ENCODE peak calls at places on chromosomes 7 and 10, in seven cellular contexts. Q is Panc1, B is HCT116, C is H1, X is SK-N-SH, L is GM12878, R is K562. D is an unnamed sample.

GRCh38 chr10:67492317-67493019 is 203.5 kb downstream of the CTNNA3 start:
- DNase-seq in B (no peak), L (no peak), Q (no peak), R (no peak), X (no peak), C (no peak), D (no peak)

GRCh38 chr10:50350366-50350765 is 99.0 kb upstream of the ASAH2 start:
- DNase-seq in B (no peak), X (no peak), R (no peak), Q (no peak), L (no peak), C (no peak), D (no peak)

GRCh38 chr10:75209325-75210192 is 1.0 kb upstream of the VDAC2 start:
- DNase-seq in B (no peak), C (no peak), X (peak), L (peak), Q (no peak), R (peak), D (no peak)

GRCh38 chr10:47371629-47372485 is 12.2 kb downstream of the ZNF488 start:
- DNase-seq in Q (no peak), L (no peak), X (peak), C (peak), R (no peak), B (no peak), D (no peak)

GRCh38 chr10:129123428-129123827 is 343.6 kb upstream of the MGMT start:
- DNase-seq in X (no peak), C (no peak), B (no peak), Q (no peak), R (no peak), L (no peak), D (no peak)

GRCh38 chr10:124565565-124566221 is 104.1 kb downstream of the LHPP start:
- DNase-seq in B (peak), R (peak), C (peak), X (no peak), Q (no peak), L (no peak), D (peak)

GRCh38 chr7:117674617-117675016 is 194.8 kb downstream of the CFTR start:
- DNase-seq in L (no peak), X (no peak), B (no peak), C (no peak), Q (no peak), R (no peak), D (no peak)

GRCh38 chr10:5589963-5590511 is 65.3 kb downstream of the CALML3 start:
- DNase-seq in Q (no peak), R (peak), X (no peak), B (no peak), L (no peak), C (no peak), D (no peak)

GRCh38 chr10:102726274-102726673 is 11.8 kb downstream of the SFXN2 start:
- DNase-seq in R (no peak), L (no peak), B (no peak), C (no peak), Q (no peak), X (no peak), D (no peak)

GRCh38 chr7:91416485-91416884 is 152.3 kb downstream of the FZD1 start:
- DNase-seq in B (no peak), R (no peak), L (no peak), X (no peak), C (no peak), Q (no peak), D (no peak)

GRCh38 chr7:64744680-64745079 is 49.5 kb upstream of the ZNF138 start:
- DNase-seq in C (no peak), R (no peak), L (no peak), Q (no peak), X (no peak), B (no peak), D (no peak)

GRCh38 chr7:2821161-2821841 is 22.8 kb downstream of the GNA12 start:
- DNase-seq in R (no peak), L (peak), B (no peak), Q (no peak), C (no peak), X (peak), D (no peak)

GRCh38 chr10:88385601-88386203 is 197.4 kb downstream of the RNLS start:
- DNase-seq in X (no peak), C (no peak), L (peak), Q (no peak), R (no peak), B (peak), D (peak)

GRCh38 chr10:131206136-131206995 is 105.2 kb downstream of the TCERG1L start:
- DNase-seq in X (no peak), C (peak), Q (no peak), B (no peak), R (no peak), L (no peak), D (no peak)

GRCh38 chr7:135858851-135859250 is 110.2 kb upstream of the FAM180A start:
- DNase-seq in B (no peak), X (no peak), L (no peak), C (no peak), R (no peak), Q (no peak), D (no peak)

GRCh38 chr7:45153238-45153637 is 4.4 kb upstream of the RAMP3 start:
- DNase-seq in L (no peak), C (no peak), B (no peak), R (peak), X (no peak), Q (no peak), D (no peak)

GRCh38 chr7:159064816-159065130 is 79.9 kb downstream of the VIPR2 start:
- DNase-seq in B (no peak), Q (no peak), R (peak), C (no peak), X (no peak), L (no peak), D (no peak)

GRCh38 chr7:98978672-98979071 is 100.3 kb downstream of the TRRAP start:
- DNase-seq in C (no peak), L (no peak), B (no peak), X (no peak), R (no peak), Q (no peak), D (no peak)

GRCh38 chr7:87328281-87328680 is 17.2 kb upstream of the CROT start:
- DNase-seq in R (no peak), L (no peak), C (no peak), B (peak), Q (no peak), X (no peak), D (no peak)

GRCh38 chr7:108181073-108181985 is 51.2 kb upstream of the LAMB4 start:
- DNase-seq in X (peak), C (peak), Q (peak), R (peak), L (peak), B (peak), D (peak)

GRCh38 chr10:121910673-121911420 is 17.0 kb downstream of the ATE1 start:
- DNase-seq in L (no peak), R (no peak), C (no peak), B (no peak), Q (no peak), X (no peak), D (no peak)

GRCh38 chr10:114261116-114261515 is 22.1 kb downstream of the VWA2 start:
- DNase-seq in B (no peak), Q (no peak), L (no peak), R (no peak), C (no peak), X (no peak), D (no peak)

GRCh38 chr7:117283371-117283770 is 39.5 kb downstream of the WNT2 start:
- DNase-seq in R (no peak), B (no peak), Q (no peak), L (no peak), X (no peak), C (no peak), D (no peak)

GRCh38 chr7:55247466-55247865 is 117.7 kb upstream of the LANCL2 start:
- DNase-seq in L (no peak), C (no peak), Q (no peak), B (no peak), X (no peak), R (no peak), D (no peak)

GRCh38 chr7:102412548-102412947 is 16.4 kb downstream of the PRKRIP1 start:
- DNase-seq in X (peak), L (no peak), B (no peak), C (peak), Q (no peak), R (peak), D (no peak)

GRCh38 chr7:112286294-112287086 is 80.0 kb downstream of the ZNF277 start:
- DNase-seq in R (no peak), C (no peak), Q (no peak), B (no peak), X (peak), L (peak), D (no peak)

GRCh38 chr7:48094861-48095293 is 5.8 kb downstream of the UPP1 start:
- DNase-seq in X (no peak), C (no peak), L (no peak), Q (no peak), B (no peak), R (no peak), D (no peak)

GRCh38 chr10:130466271-130466997 is 330.2 kb downstream of the GLRX3 start:
- DNase-seq in C (peak), L (no peak), X (no peak), B (no peak), Q (no peak), R (no peak), D (no peak)

GRCh38 chr7:4268040-4268965 is 413.8 kb upstream of the FOXK1 start:
- DNase-seq in X (no peak), L (no peak), Q (no peak), B (no peak), C (peak), R (no peak), D (no peak)

GRCh38 chr10:104120061-104120460 is 1.9 kb upstream of the SFR1 start:
- DNase-seq in Q (no peak), X (no peak), C (no peak), B (no peak), L (no peak), R (no peak), D (no peak)

GRCh38 chr7:117014673-117015133 is 61.4 kb downstream of the ST7 start:
- DNase-seq in L (no peak), X (peak), Q (no peak), B (no peak), R (peak), C (no peak), D (no peak)

GRCh38 chr10:128018236-128018635 is 108.0 kb downstream of the MKI67 start:
- DNase-seq in R (no peak), X (no peak), Q (no peak), L (no peak), B (no peak), C (no peak), D (no peak)

GRCh38 chr7:98423043-98423442 is 22.2 kb upstream of the BAIAP2L1 start:
- DNase-seq in Q (no peak), R (peak), C (no peak), B (peak), L (no peak), X (peak), D (peak)

GRCh38 chr7:50787825-50788224 is 5.1 kb upstream of the GRB10 start:
- DNase-seq in L (no peak), X (no peak), B (no peak), Q (no peak), C (no peak), R (no peak), D (no peak)

GRCh38 chr7:31214751-31215150 is 125.8 kb downstream of the NEUROD6 start:
- DNase-seq in X (no peak), L (no peak), Q (no peak), R (no peak), C (no peak), B (no peak), D (no peak)

GRCh38 chr7:92404170-92404614 is 43.1 kb upstream of the GATAD1 start:
- DNase-seq in X (no peak), C (no peak), L (no peak), R (no peak), B (no peak), Q (no peak), D (no peak)

DNA sequence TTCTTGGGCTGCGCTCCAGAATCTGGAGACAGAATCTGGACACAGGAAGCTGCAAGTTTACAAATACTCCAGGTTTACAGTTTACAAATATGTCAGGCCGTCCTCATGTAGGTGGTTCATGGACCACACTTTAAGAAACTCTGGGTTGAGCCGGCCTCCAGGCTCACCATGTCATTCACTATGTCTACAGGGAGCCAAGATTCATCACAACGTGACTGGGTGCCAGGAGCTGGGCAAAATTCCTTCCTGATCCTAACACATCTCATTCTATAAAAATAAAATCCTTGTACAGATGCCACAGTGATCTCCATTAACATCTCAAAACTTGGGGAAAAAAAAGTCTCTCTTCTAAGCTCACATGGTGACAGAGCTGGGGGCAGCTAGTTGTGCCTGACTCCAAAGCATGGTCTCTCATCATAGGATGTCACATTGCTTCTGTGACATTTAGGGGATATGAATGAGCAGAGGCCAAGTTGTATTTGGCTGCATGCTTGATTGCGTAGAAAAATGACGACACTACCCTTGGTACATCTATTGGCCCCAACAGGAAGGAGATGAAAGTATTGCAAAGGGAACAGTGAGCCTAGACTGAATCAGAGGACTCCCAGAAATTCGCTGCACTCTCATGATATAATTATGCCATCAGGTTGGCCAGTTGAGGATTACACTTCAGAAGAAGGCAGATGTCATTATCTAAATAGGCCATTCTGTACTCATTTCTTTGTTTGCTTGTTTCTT is 35.8 kb downstream of the MTURN start:
- DNase-seq in L (no peak), Q (no peak), B (no peak), R (no peak), X (no peak), C (no peak), D (no peak)
- TF ChIP-seq SIN3A in L (no peak), Q (no peak), B (no peak), R (no peak), X (no peak), C (no peak), D (no peak)

DNA sequence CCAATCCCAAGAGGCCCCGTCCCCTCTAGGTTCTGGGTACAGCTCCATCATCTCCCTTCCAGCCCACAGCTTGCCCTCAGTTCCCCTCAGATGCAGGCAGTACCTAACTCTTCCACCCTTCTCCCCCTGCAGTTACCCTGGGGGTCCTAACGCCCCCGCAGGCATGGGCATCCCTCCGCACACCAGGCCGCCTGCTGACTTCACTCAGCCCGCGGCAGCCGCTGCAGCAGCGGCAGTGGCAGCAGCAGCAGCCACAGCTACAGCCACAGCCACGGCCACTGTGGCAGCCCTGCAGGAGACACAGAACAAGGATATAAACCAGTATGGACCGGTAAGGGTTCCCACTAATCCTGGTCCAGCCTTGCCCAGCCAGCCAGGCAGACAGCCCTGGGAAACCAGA is 55.2 kb upstream of the PPIF start:
- DNase-seq in C (no peak), B (no peak), Q (no peak), X (no peak), R (no peak), L (no peak), D (no peak)
- TF ChIP-seq SIN3A in C (no peak), B (no peak), Q (no peak), X (no peak), R (no peak), L (no peak), D (no peak)

DNA sequence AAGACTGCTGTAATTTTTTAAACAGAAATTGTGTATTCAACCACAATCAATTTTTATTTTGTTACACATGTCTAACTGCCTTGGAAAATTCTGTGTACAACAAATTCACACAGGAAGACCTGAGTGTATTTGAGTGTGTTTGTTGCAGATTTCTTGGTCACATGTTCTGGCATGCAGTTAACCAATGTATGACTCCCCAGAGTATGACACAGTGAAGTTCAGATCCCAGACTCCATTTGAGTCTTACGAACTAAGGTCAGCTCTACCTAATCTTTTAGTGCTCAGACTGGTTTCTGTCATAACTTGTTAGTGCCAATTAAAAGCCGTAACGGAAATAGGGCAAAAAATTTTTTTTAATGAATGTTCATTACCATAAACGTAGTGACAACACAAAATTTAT is 5.8 kb downstream of the GNAI1 start:
- DNase-seq in R (no peak), C (no peak), L (no peak), Q (no peak), B (no peak), X (no peak), D (no peak)
- TF ChIP-seq SIN3A in R (no peak), C (no peak), L (no peak), Q (no peak), B (no peak), X (no peak), D (no peak)

GRCh38 chr7:157278791-157279678 is 57.8 kb upstream of the DNAJB6 start:
- DNase-seq in C (no peak), X (peak), L (no peak), Q (no peak), R (peak), B (no peak), D (no peak)
- TF ChIP-seq SIN3A in C (no peak), X (no peak), L (no peak), Q (no peak), R (no peak), B (no peak), D (no peak)

DNA sequence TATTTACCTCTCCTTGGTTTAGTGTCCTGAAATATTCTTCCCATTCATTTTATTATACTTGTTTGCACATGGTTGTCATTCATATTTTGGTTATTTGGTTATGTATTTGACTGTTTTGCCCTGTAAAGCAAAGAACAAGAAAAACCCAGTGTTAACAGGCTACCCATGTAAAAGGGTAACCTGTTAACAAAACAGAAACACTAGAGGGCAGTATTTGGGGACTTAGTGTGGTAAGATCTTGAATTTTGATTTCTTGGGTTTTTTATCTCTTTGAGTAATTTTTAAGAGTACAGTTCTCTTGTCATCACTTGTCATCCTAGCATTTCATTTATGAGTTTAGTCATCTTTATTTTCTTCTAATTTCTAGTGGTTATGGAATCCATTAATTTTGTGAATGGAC is 51.3 kb downstream of the POLL start:
- DNase-seq in Q (peak), R (peak), C (no peak), B (peak), L (no peak), X (peak), D (peak)
- TF ChIP-seq SIN3A in Q (no peak), R (no peak), C (no peak), B (no peak), L (no peak), X (no peak), D (no peak)

DNA sequence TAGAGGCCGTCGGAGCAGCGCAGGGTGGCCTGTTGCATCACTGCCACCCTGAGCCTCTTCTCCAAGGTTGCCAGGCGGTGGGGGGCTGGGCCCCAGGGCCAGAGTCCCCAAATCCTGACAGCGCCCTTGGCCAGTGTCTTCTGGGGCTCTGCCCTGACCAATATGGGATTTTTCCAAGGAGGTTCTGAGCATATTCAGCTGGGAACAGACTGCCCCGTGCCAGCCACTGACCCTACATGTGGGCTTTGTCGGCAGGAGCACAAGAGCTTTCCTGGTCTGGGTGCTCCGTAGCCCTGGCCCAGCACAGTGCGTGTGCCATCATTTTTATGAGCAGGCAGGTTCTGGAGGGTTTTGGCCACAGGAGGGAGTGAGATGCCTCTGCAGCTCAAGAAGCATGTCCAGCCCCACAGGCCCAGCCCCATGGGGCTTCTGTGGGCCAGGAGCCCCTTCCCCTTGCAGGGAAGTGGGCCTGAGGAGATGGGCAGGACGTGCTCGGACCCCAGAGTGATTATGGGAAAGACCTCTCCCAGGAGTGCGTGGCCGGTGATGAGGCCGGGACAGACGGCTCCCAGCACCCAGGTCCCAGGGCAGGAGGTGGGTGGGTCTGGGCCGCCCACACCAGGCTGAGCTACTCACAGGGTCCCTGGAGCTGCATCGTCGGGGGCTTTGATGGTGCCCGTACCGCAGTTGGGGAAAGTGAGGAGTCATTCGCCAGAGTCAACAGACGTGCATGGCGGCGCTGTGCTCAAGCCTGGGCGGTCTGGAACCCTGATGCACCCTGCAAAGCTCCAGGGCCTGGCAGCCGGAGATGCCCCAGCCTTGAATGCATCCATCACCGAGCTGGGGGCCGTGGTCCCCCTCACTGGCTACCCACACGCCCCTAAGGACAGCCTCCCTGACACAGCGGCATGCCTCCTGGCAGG is 66.6 kb downstream of the PWWP2B start:
- DNase-seq in X (no peak), C (no peak), Q (no peak), R (no peak), B (no peak), L (no peak), D (no peak)
- TF ChIP-seq SIN3A in X (no peak), C (no peak), Q (no peak), R (no peak), B (no peak), L (no peak), D (no peak)

D was measured in HepG2.